ENCODE peak calls at places on chromosome 11, in five cellular contexts. X, P, A, C and E are unnamed samples.

GRCh38 chr11:93988912-93989311 is 32.2 kb upstream of the HEPHL1 start:
- DNase-seq in X (no peak), P (no peak), A (no peak), C (no peak), E (no peak)

GRCh38 chr11:35352107-35352888 is 67.1 kb downstream of the SLC1A2 start:
- DNase-seq in X (no peak), P (no peak), A (no peak), C (no peak), E (no peak)

GRCh38 chr11:35907648-35908431 is 36.0 kb upstream of the LDLRAD3 start:
- DNase-seq in X (no peak), P (no peak), A (no peak), C (no peak), E (no peak)

GRCh38 chr11:44531116-44531504 is 34.4 kb upstream of the CD82 start:
- DNase-seq in X (no peak), P (no peak), A (no peak), C (no peak), E (no peak)

GRCh38 chr11:35267504-35267903 is 128.5 kb downstream of the CD44 start:
- DNase-seq in X (no peak), P (no peak), A (no peak), C (no peak), E (no peak)

GRCh38 chr11:126490261-126490660 is 134.8 kb downstream of the ST3GAL4 start:
- DNase-seq in X (no peak), P (no peak), A (no peak), C (no peak), E (no peak)

GRCh38 chr11:126375726-126376125 is 20.2 kb downstream of the ST3GAL4 start:
- DNase-seq in X (no peak), P (no peak), A (no peak), C (no peak), E (no peak)

GRCh38 chr11:128843198-128843766 is 23.8 kb downstream of the KCNJ1 start:
- DNase-seq in X (no peak), P (no peak), A (no peak), C (no peak), E (no peak)

GRCh38 chr11:95371147-95371546 is 140.1 kb upstream of the SESN3 start:
- DNase-seq in X (no peak), P (no peak), A (no peak), C (no peak), E (no peak)

GRCh38 chr11:86558219-86558618 is 114.2 kb downstream of the ME3 start:
- DNase-seq in X (no peak), P (no peak), A (no peak), C (no peak), E (no peak)

GRCh38 chr11:7638710-7639642 is 34.3 kb downstream of the CYB5R2 start:
- DNase-seq in X (no peak), P (no peak), A (no peak), C (peak), E (no peak)

GRCh38 chr11:66115638-66116410 is 45.8 kb downstream of the PACS1 start:
- DNase-seq in X (no peak), P (no peak), A (no peak), C (peak), E (no peak)

GRCh38 chr11:46554205-46555162 is 39.3 kb downstream of the AMBRA1 start:
- DNase-seq in X (no peak), P (no peak), A (no peak), C (no peak), E (no peak)